ENCODE peak calls at places on chromosomes 12 and 14, in ten cellular contexts. One of them, this sample, is unnamed.
A peak's percentile ranks its signal among the peaks of the same experiment; 100 is the strongest.

GRCh38 chr12:53410951-53411350 is 12.7 kb upstream of the AMHR2 start:
- DNase-seq in stimulated activated naive B cell treated with anti-CD40 and anti-IgM and Interleukin-4, amounts not matched to agents 10 μg/mL and 1 μg/mL and 100 μg/mL, for 72 hours: no peak
- DNase-seq in hepatic stellate cell: no peak
- DNase-seq in NCI-H1048: no peak
- DNase-seq in T-helper 9 cell: no peak
- DNase-seq in mesendoderm: no peak
- DNase-seq in stimulated activated CD4-positive, alpha-beta T cell treated with anti-CD3 and anti-CD28 coated beads, Interleukin-1b, Interleukin-23, amount 100 ng/mL, for 1 hour: no peak
- DNase-seq in mammary epithelial cell: no peak
- DNase-seq in AG09309: no peak
- DNase-seq in CD8-positive, alpha-beta T cell: no peak
- DNase-seq in this sample: no peak

GRCh38 chr14:74567646-74568379 is 44.2 kb downstream of the LTBP2 start:
- DNase-seq in stimulated activated CD4-positive, alpha-beta T cell treated with anti-CD3 and anti-CD28 coated beads, Interleukin-1b, Interleukin-23, amount 100 ng/mL, for 1 hour: no peak
- DNase-seq in T-helper 9 cell: no peak
- DNase-seq in stimulated activated naive B cell treated with anti-CD40 and anti-IgM and Interleukin-4, amounts not matched to agents 10 μg/mL and 1 μg/mL and 100 μg/mL, for 72 hours: no peak
- DNase-seq in hepatic stellate cell: no peak
- DNase-seq in mesendoderm: no peak
- DNase-seq in NCI-H1048: no peak
- DNase-seq in CD8-positive, alpha-beta T cell: no peak
- DNase-seq in AG09309: no peak
- DNase-seq in mammary epithelial cell: peak; percentile 59
- DNase-seq in this sample: peak; percentile 19

GRCh38 chr12:109741970-109742372 is 28.3 kb downstream of the FAM222A start:
- DNase-seq in stimulated activated CD4-positive, alpha-beta T cell treated with anti-CD3 and anti-CD28 coated beads, Interleukin-1b, Interleukin-23, amount 100 ng/mL, for 1 hour: no peak
- DNase-seq in CD8-positive, alpha-beta T cell: no peak
- DNase-seq in hepatic stellate cell: no peak
- DNase-seq in mammary epithelial cell: no peak
- DNase-seq in AG09309: no peak
- DNase-seq in NCI-H1048: no peak
- DNase-seq in mesendoderm: no peak
- DNase-seq in T-helper 9 cell: no peak
- DNase-seq in stimulated activated naive B cell treated with anti-CD40 and anti-IgM and Interleukin-4, amounts not matched to agents 10 μg/mL and 1 μg/mL and 100 μg/mL, for 72 hours: no peak
- DNase-seq in this sample: peak; percentile 30

GRCh38 chr12:131940121-131940520 is 9.6 kb upstream of the EP400 start:
- DNase-seq in T-helper 9 cell: no peak
- DNase-seq in stimulated activated CD4-positive, alpha-beta T cell treated with anti-CD3 and anti-CD28 coated beads, Interleukin-1b, Interleukin-23, amount 100 ng/mL, for 1 hour: no peak
- DNase-seq in AG09309: no peak
- DNase-seq in mammary epithelial cell: no peak
- DNase-seq in mesendoderm: no peak
- DNase-seq in stimulated activated naive B cell treated with anti-CD40 and anti-IgM and Interleukin-4, amounts not matched to agents 10 μg/mL and 1 μg/mL and 100 μg/mL, for 72 hours: no peak
- DNase-seq in NCI-H1048: no peak
- DNase-seq in CD8-positive, alpha-beta T cell: no peak
- DNase-seq in hepatic stellate cell: no peak
- DNase-seq in this sample: no peak

GRCh38 chr12:122862872-122863701 is 27.8 kb downstream of the HIP1R start:
- DNase-seq in AG09309: no peak
- DNase-seq in mammary epithelial cell: no peak
- DNase-seq in stimulated activated naive B cell treated with anti-CD40 and anti-IgM and Interleukin-4, amounts not matched to agents 10 μg/mL and 1 μg/mL and 100 μg/mL, for 72 hours: no peak
- DNase-seq in hepatic stellate cell: no peak
- DNase-seq in NCI-H1048: no peak
- DNase-seq in CD8-positive, alpha-beta T cell: no peak
- DNase-seq in mesendoderm: no peak
- DNase-seq in T-helper 9 cell: no peak
- DNase-seq in stimulated activated CD4-positive, alpha-beta T cell treated with anti-CD3 and anti-CD28 coated beads, Interleukin-1b, Interleukin-23, amount 100 ng/mL, for 1 hour: no peak
- DNase-seq in this sample: peak; percentile 89

GRCh38 chr14:39435241-39435640 is 3.0 kb upstream of the FBXO33 start:
- DNase-seq in stimulated activated naive B cell treated with anti-CD40 and anti-IgM and Interleukin-4, amounts not matched to agents 10 μg/mL and 1 μg/mL and 100 μg/mL, for 72 hours: no peak
- DNase-seq in NCI-H1048: no peak
- DNase-seq in stimulated activated CD4-positive, alpha-beta T cell treated with anti-CD3 and anti-CD28 coated beads, Interleukin-1b, Interleukin-23, amount 100 ng/mL, for 1 hour: no peak
- DNase-seq in T-helper 9 cell: no peak
- DNase-seq in mammary epithelial cell: no peak
- DNase-seq in CD8-positive, alpha-beta T cell: no peak
- DNase-seq in hepatic stellate cell: no peak
- DNase-seq in AG09309: no peak
- DNase-seq in mesendoderm: no peak
- DNase-seq in this sample: no peak

GRCh38 chr12:26846419-26846818 is 13.4 kb upstream of the ITPR2 start:
- DNase-seq in hepatic stellate cell: no peak
- DNase-seq in NCI-H1048: no peak
- DNase-seq in mammary epithelial cell: no peak
- DNase-seq in CD8-positive, alpha-beta T cell: no peak
- DNase-seq in T-helper 9 cell: no peak
- DNase-seq in mesendoderm: no peak
- DNase-seq in stimulated activated CD4-positive, alpha-beta T cell treated with anti-CD3 and anti-CD28 coated beads, Interleukin-1b, Interleukin-23, amount 100 ng/mL, for 1 hour: no peak
- DNase-seq in stimulated activated naive B cell treated with anti-CD40 and anti-IgM and Interleukin-4, amounts not matched to agents 10 μg/mL and 1 μg/mL and 100 μg/mL, for 72 hours: no peak
- DNase-seq in AG09309: no peak
- DNase-seq in this sample: no peak

GRCh38 chr12:51913071-51914033 is 6.0 kb downstream of the ACVRL1 start:
- DNase-seq in NCI-H1048: no peak
- DNase-seq in stimulated activated CD4-positive, alpha-beta T cell treated with anti-CD3 and anti-CD28 coated beads, Interleukin-1b, Interleukin-23, amount 100 ng/mL, for 1 hour: no peak
- DNase-seq in hepatic stellate cell: no peak
- DNase-seq in CD8-positive, alpha-beta T cell: no peak
- DNase-seq in T-helper 9 cell: no peak
- DNase-seq in mammary epithelial cell: no peak
- DNase-seq in AG09309: no peak
- DNase-seq in mesendoderm: no peak
- DNase-seq in stimulated activated naive B cell treated with anti-CD40 and anti-IgM and Interleukin-4, amounts not matched to agents 10 μg/mL and 1 μg/mL and 100 μg/mL, for 72 hours: no peak
- DNase-seq in this sample: no peak

GRCh38 chr14:67457782-67458181 is 30.7 kb downstream of the TMEM229B start:
- DNase-seq in mesendoderm: peak; percentile 67
- DNase-seq in stimulated activated CD4-positive, alpha-beta T cell treated with anti-CD3 and anti-CD28 coated beads, Interleukin-1b, Interleukin-23, amount 100 ng/mL, for 1 hour: no peak
- DNase-seq in stimulated activated naive B cell treated with anti-CD40 and anti-IgM and Interleukin-4, amounts not matched to agents 10 μg/mL and 1 μg/mL and 100 μg/mL, for 72 hours: no peak
- DNase-seq in CD8-positive, alpha-beta T cell: no peak
- DNase-seq in AG09309: no peak
- DNase-seq in NCI-H1048: no peak
- DNase-seq in mammary epithelial cell: no peak
- DNase-seq in T-helper 9 cell: no peak
- DNase-seq in hepatic stellate cell: no peak
- DNase-seq in this sample: no peak

GRCh38 chr14:75032939-75033338 is 18.3 kb downstream of the MLH3 start:
- DNase-seq in hepatic stellate cell: no peak
- DNase-seq in NCI-H1048: no peak
- DNase-seq in mesendoderm: no peak
- DNase-seq in CD8-positive, alpha-beta T cell: no peak
- DNase-seq in T-helper 9 cell: no peak
- DNase-seq in stimulated activated CD4-positive, alpha-beta T cell treated with anti-CD3 and anti-CD28 coated beads, Interleukin-1b, Interleukin-23, amount 100 ng/mL, for 1 hour: no peak
- DNase-seq in mammary epithelial cell: no peak
- DNase-seq in AG09309: no peak
- DNase-seq in stimulated activated naive B cell treated with anti-CD40 and anti-IgM and Interleukin-4, amounts not matched to agents 10 μg/mL and 1 μg/mL and 100 μg/mL, for 72 hours: no peak
- DNase-seq in this sample: no peak

GRCh38 chr12:64390275-64390851 is at the start of gene C12orf56:
- DNase-seq in T-helper 9 cell: peak; percentile 3
- DNase-seq in stimulated activated naive B cell treated with anti-CD40 and anti-IgM and Interleukin-4, amounts not matched to agents 10 μg/mL and 1 μg/mL and 100 μg/mL, for 72 hours: no peak
- DNase-seq in hepatic stellate cell: peak; percentile 36
- DNase-seq in NCI-H1048: no peak
- DNase-seq in AG09309: no peak
- DNase-seq in mammary epithelial cell: no peak
- DNase-seq in mesendoderm: peak; percentile 14
- DNase-seq in CD8-positive, alpha-beta T cell: no peak
- DNase-seq in stimulated activated CD4-positive, alpha-beta T cell treated with anti-CD3 and anti-CD28 coated beads, Interleukin-1b, Interleukin-23, amount 100 ng/mL, for 1 hour: no peak
- DNase-seq in this sample: peak; percentile 87

GRCh38 chr12:57008113-57008687 is 1.9 kb upstream of the ZBTB39 start:
- DNase-seq in mesendoderm: peak; percentile 83
- DNase-seq in stimulated activated naive B cell treated with anti-CD40 and anti-IgM and Interleukin-4, amounts not matched to agents 10 μg/mL and 1 μg/mL and 100 μg/mL, for 72 hours: no peak
- DNase-seq in mammary epithelial cell: peak; percentile 46
- DNase-seq in stimulated activated CD4-positive, alpha-beta T cell treated with anti-CD3 and anti-CD28 coated beads, Interleukin-1b, Interleukin-23, amount 100 ng/mL, for 1 hour: no peak
- DNase-seq in hepatic stellate cell: peak; percentile 65
- DNase-seq in CD8-positive, alpha-beta T cell: no peak
- DNase-seq in AG09309: peak; percentile 50
- DNase-seq in T-helper 9 cell: no peak
- DNase-seq in NCI-H1048: no peak
- DNase-seq in this sample: peak; percentile 89

GRCh38 chr14:71400821-71401447 is 493.7 kb downstream of the PCNX1 start:
- DNase-seq in hepatic stellate cell: no peak
- DNase-seq in mammary epithelial cell: no peak
- DNase-seq in NCI-H1048: no peak
- DNase-seq in T-helper 9 cell: no peak
- DNase-seq in stimulated activated CD4-positive, alpha-beta T cell treated with anti-CD3 and anti-CD28 coated beads, Interleukin-1b, Interleukin-23, amount 100 ng/mL, for 1 hour: no peak
- DNase-seq in CD8-positive, alpha-beta T cell: no peak
- DNase-seq in AG09309: no peak
- DNase-seq in stimulated activated naive B cell treated with anti-CD40 and anti-IgM and Interleukin-4, amounts not matched to agents 10 μg/mL and 1 μg/mL and 100 μg/mL, for 72 hours: peak; percentile 35
- DNase-seq in mesendoderm: no peak
- DNase-seq in this sample: no peak

GRCh38 chr12:65509953-65510352 is 231.5 kb downstream of the MSRB3 start:
- DNase-seq in stimulated activated CD4-positive, alpha-beta T cell treated with anti-CD3 and anti-CD28 coated beads, Interleukin-1b, Interleukin-23, amount 100 ng/mL, for 1 hour: no peak
- DNase-seq in AG09309: no peak
- DNase-seq in mesendoderm: no peak
- DNase-seq in mammary epithelial cell: no peak
- DNase-seq in hepatic stellate cell: no peak
- DNase-seq in CD8-positive, alpha-beta T cell: no peak
- DNase-seq in NCI-H1048: no peak
- DNase-seq in stimulated activated naive B cell treated with anti-CD40 and anti-IgM and Interleukin-4, amounts not matched to agents 10 μg/mL and 1 μg/mL and 100 μg/mL, for 72 hours: no peak
- DNase-seq in T-helper 9 cell: no peak
- DNase-seq in this sample: peak; percentile 54

GRCh38 chr12:114853003-114853529 is 169.1 kb upstream of the TBX3 start:
- DNase-seq in T-helper 9 cell: no peak
- DNase-seq in hepatic stellate cell: no peak
- DNase-seq in NCI-H1048: no peak
- DNase-seq in CD8-positive, alpha-beta T cell: no peak
- DNase-seq in stimulated activated CD4-positive, alpha-beta T cell treated with anti-CD3 and anti-CD28 coated beads, Interleukin-1b, Interleukin-23, amount 100 ng/mL, for 1 hour: no peak
- DNase-seq in mesendoderm: no peak
- DNase-seq in mammary epithelial cell: no peak
- DNase-seq in AG09309: no peak
- DNase-seq in stimulated activated naive B cell treated with anti-CD40 and anti-IgM and Interleukin-4, amounts not matched to agents 10 μg/mL and 1 μg/mL and 100 μg/mL, for 72 hours: no peak
- DNase-seq in this sample: no peak

GRCh38 chr12:74538491-74539258 is 1.0 kb downstream of the ATXN7L3B start:
- DNase-seq in CD8-positive, alpha-beta T cell: peak; percentile 58
- DNase-seq in AG09309: no peak
- DNase-seq in mesendoderm: peak; percentile 33
- DNase-seq in stimulated activated CD4-positive, alpha-beta T cell treated with anti-CD3 and anti-CD28 coated beads, Interleukin-1b, Interleukin-23, amount 100 ng/mL, for 1 hour: no peak
- DNase-seq in hepatic stellate cell: no peak
- DNase-seq in mammary epithelial cell: peak; percentile 21
- DNase-seq in T-helper 9 cell: peak; percentile 15
- DNase-seq in stimulated activated naive B cell treated with anti-CD40 and anti-IgM and Interleukin-4, amounts not matched to agents 10 μg/mL and 1 μg/mL and 100 μg/mL, for 72 hours: peak; percentile 8
- DNase-seq in NCI-H1048: no peak
- DNase-seq in this sample: peak; percentile 51

GRCh38 chr14:67765192-67765834 is 51.1 kb downstream of the ZFYVE26 start:
- DNase-seq in NCI-H1048: no peak
- DNase-seq in mammary epithelial cell: peak; percentile 68
- DNase-seq in AG09309: no peak
- DNase-seq in T-helper 9 cell: no peak
- DNase-seq in mesendoderm: no peak
- DNase-seq in stimulated activated naive B cell treated with anti-CD40 and anti-IgM and Interleukin-4, amounts not matched to agents 10 μg/mL and 1 μg/mL and 100 μg/mL, for 72 hours: no peak
- DNase-seq in hepatic stellate cell: no peak
- DNase-seq in stimulated activated CD4-positive, alpha-beta T cell treated with anti-CD3 and anti-CD28 coated beads, Interleukin-1b, Interleukin-23, amount 100 ng/mL, for 1 hour: no peak
- DNase-seq in CD8-positive, alpha-beta T cell: no peak
- DNase-seq in this sample: no peak

GRCh38 chr12:96399919-96400630 is at the start of gene CDK17:
- DNase-seq in mammary epithelial cell: peak; percentile 80
- DNase-seq in NCI-H1048: peak; percentile 12
- DNase-seq in stimulated activated CD4-positive, alpha-beta T cell treated with anti-CD3 and anti-CD28 coated beads, Interleukin-1b, Interleukin-23, amount 100 ng/mL, for 1 hour: peak; percentile 78
- DNase-seq in CD8-positive, alpha-beta T cell: peak; percentile 93
- DNase-seq in mesendoderm: peak; percentile 90
- DNase-seq in AG09309: no peak
- DNase-seq in T-helper 9 cell: peak; percentile 82
- DNase-seq in stimulated activated naive B cell treated with anti-CD40 and anti-IgM and Interleukin-4, amounts not matched to agents 10 μg/mL and 1 μg/mL and 100 μg/mL, for 72 hours: peak; percentile 77
- DNase-seq in hepatic stellate cell: peak; percentile 83
- DNase-seq in this sample: peak; percentile 97

GRCh38 chr12:102851246-102851645 is 65.8 kb downstream of the PAH start:
- DNase-seq in AG09309: no peak
- DNase-seq in stimulated activated naive B cell treated with anti-CD40 and anti-IgM and Interleukin-4, amounts not matched to agents 10 μg/mL and 1 μg/mL and 100 μg/mL, for 72 hours: no peak
- DNase-seq in hepatic stellate cell: no peak
- DNase-seq in mammary epithelial cell: no peak
- DNase-seq in stimulated activated CD4-positive, alpha-beta T cell treated with anti-CD3 and anti-CD28 coated beads, Interleukin-1b, Interleukin-23, amount 100 ng/mL, for 1 hour: no peak
- DNase-seq in CD8-positive, alpha-beta T cell: no peak
- DNase-seq in mesendoderm: no peak
- DNase-seq in T-helper 9 cell: no peak
- DNase-seq in NCI-H1048: no peak
- DNase-seq in this sample: no peak

GRCh38 chr14:26008290-26008689 is 589.5 kb downstream of the NOVA1 start:
- DNase-seq in stimulated activated CD4-positive, alpha-beta T cell treated with anti-CD3 and anti-CD28 coated beads, Interleukin-1b, Interleukin-23, amount 100 ng/mL, for 1 hour: no peak
- DNase-seq in CD8-positive, alpha-beta T cell: no peak
- DNase-seq in NCI-H1048: no peak
- DNase-seq in AG09309: no peak
- DNase-seq in stimulated activated naive B cell treated with anti-CD40 and anti-IgM and Interleukin-4, amounts not matched to agents 10 μg/mL and 1 μg/mL and 100 μg/mL, for 72 hours: no peak
- DNase-seq in mesendoderm: peak; percentile 85
- DNase-seq in T-helper 9 cell: no peak
- DNase-seq in hepatic stellate cell: no peak
- DNase-seq in mammary epithelial cell: no peak
- DNase-seq in this sample: no peak

GRCh38 chr12:45878630-45879255 is 111.6 kb downstream of the SCAF11 start:
- DNase-seq in mammary epithelial cell: no peak
- DNase-seq in CD8-positive, alpha-beta T cell: no peak
- DNase-seq in AG09309: no peak
- DNase-seq in stimulated activated naive B cell treated with anti-CD40 and anti-IgM and Interleukin-4, amounts not matched to agents 10 μg/mL and 1 μg/mL and 100 μg/mL, for 72 hours: no peak
- DNase-seq in hepatic stellate cell: no peak
- DNase-seq in stimulated activated CD4-positive, alpha-beta T cell treated with anti-CD3 and anti-CD28 coated beads, Interleukin-1b, Interleukin-23, amount 100 ng/mL, for 1 hour: no peak
- DNase-seq in T-helper 9 cell: no peak
- DNase-seq in NCI-H1048: no peak
- DNase-seq in mesendoderm: no peak
- DNase-seq in this sample: no peak

GRCh38 chr12:87439990-87440827 is 589.0 kb downstream of the C12orf50 start:
- DNase-seq in mammary epithelial cell: peak; percentile 98
- DNase-seq in CD8-positive, alpha-beta T cell: no peak
- DNase-seq in stimulated activated CD4-positive, alpha-beta T cell treated with anti-CD3 and anti-CD28 coated beads, Interleukin-1b, Interleukin-23, amount 100 ng/mL, for 1 hour: no peak
- DNase-seq in NCI-H1048: no peak
- DNase-seq in AG09309: no peak
- DNase-seq in stimulated activated naive B cell treated with anti-CD40 and anti-IgM and Interleukin-4, amounts not matched to agents 10 μg/mL and 1 μg/mL and 100 μg/mL, for 72 hours: no peak
- DNase-seq in mesendoderm: peak; percentile 59
- DNase-seq in T-helper 9 cell: no peak
- DNase-seq in hepatic stellate cell: peak; percentile 13
- DNase-seq in this sample: no peak